ENCODE peak calls at places on chromosomes 13 and 19, in eight cellular contexts. Z is stimulated activated CD4-positive, alpha-beta T cell treated with anti-CD3 and anti-CD28 coated beads, Interleukin-4, amount 100 ng/mL, for 24 hours; S is fibroblast of lung; B is RCC 7860; H is GM23248; T is astrocyte of the spinal cord; V is AG04450; F is tibial artery. E is an unnamed sample.

GRCh38 chr13:106349080-106349841 is 186.2 kb downstream of the EFNB2 start:
- DNase-seq in B (peak), T (peak), V (no peak), H (no peak), Z (no peak), F (peak), S (peak), E (no peak)

GRCh38 chr19:28039677-28040381 is 1173.1 kb downstream of the UQCRFS1 start:
- DNase-seq in B (peak), F (no peak), Z (no peak), S (peak), H (peak), V (no peak), T (no peak), E (no peak)

GRCh38 chr19:5698635-5699422 is 8.7 kb downstream of the RPL36 start:
- DNase-seq in Z (no peak), S (no peak), H (no peak), F (no peak), T (no peak), V (no peak), B (no peak), E (no peak)

GRCh38 chr19:6225232-6225635 is 54.5 kb downstream of the MLLT1 start:
- DNase-seq in F (no peak), S (no peak), V (no peak), H (no peak), B (no peak), T (no peak), Z (no peak), E (no peak)

GRCh38 chr13:113411216-113412023 is 41.9 kb downstream of the ADPRHL1 start:
- DNase-seq in B (peak), H (peak), S (peak), Z (no peak), T (peak), F (peak), V (peak), E (peak)

GRCh38 chr19:58356236-58356970 is 3.1 kb upstream of the A1BG start:
- DNase-seq in F (no peak), H (peak), S (no peak), T (no peak), V (no peak), Z (peak), B (no peak), E (no peak)

GRCh38 chr13:91356919-91357612 is 9.6 kb downstream of the MIR17HG start:
- DNase-seq in S (no peak), H (no peak), B (no peak), T (no peak), Z (no peak), V (no peak), F (no peak), E (no peak)

GRCh38 chr19:391726-392374 is 17.1 kb downstream of the C2CD4C start:
- DNase-seq in S (no peak), T (no peak), H (no peak), Z (no peak), V (no peak), F (no peak), B (no peak), E (no peak)

GRCh38 chr19:43777163-43777700 is 3.5 kb downstream of the KCNN4 start:
- DNase-seq in B (peak), T (peak), Z (peak), F (no peak), S (peak), H (peak), V (no peak), E (peak)

GRCh38 chr19:47247308-47247990 is 8.9 kb upstream of the CCDC9 start:
- DNase-seq in Z (peak), B (no peak), S (peak), H (peak), F (peak), V (peak), T (peak), E (peak)

GRCh38 chr19:52138614-52139290 is 986 bp downstream of the ZNF616 start:
- DNase-seq in T (peak), H (peak), B (no peak), V (no peak), S (peak), Z (peak), F (peak), E (peak)